ENCODE peak calls at places on chromosomes 6 and 20, in eight cellular contexts. W is dorsolateral prefrontal cortex; O is adrenal gland; K is fibroblast of lung; X is PC-9; V is brain microvascular endothelial cell; Q is substantia nigra; J is CD8-positive, alpha-beta memory T cell. D is an unnamed sample.
A peak's percentile ranks its signal among the peaks of the same experiment; 100 is the strongest.

GRCh38 chr20:14921546-14921945 is 584.1 kb upstream of the FLRT3 start:
- DNase-seq in Q (no peak), O (no peak), X (no peak), J (no peak), W (no peak), K (peak; percentile 73), V (no peak), D (peak; percentile 13)

GRCh38 chr20:7264137-7264536 is 496.7 kb downstream of the BMP2 start:
- DNase-seq in K (no peak), W (no peak), Q (no peak), J (no peak), V (no peak), O (no peak), X (no peak), D (no peak)

GRCh38 chr6:106556368-106556960 is 72.8 kb downstream of the RTN4IP1 start:
- DNase-seq in W (no peak), K (peak; percentile 68), Q (no peak), X (peak; percentile 49), V (no peak), J (peak; percentile 24), O (no peak), D (no peak)

GRCh38 chr20:43710370-43711044 is 16.3 kb downstream of the GTSF1L start:
- DNase-seq in W (no peak), K (no peak), V (no peak), X (no peak), Q (no peak), J (no peak), O (no peak), D (no peak)

GRCh38 chr6:90294614-90294988 is 2.0 kb downstream of the BACH2 start:
- DNase-seq in K (no peak), W (no peak), V (no peak), O (no peak), J (peak; percentile 58), Q (no peak), X (no peak), D (no peak)

GRCh38 chr20:8423482-8423881 is 291.4 kb downstream of the PLCB1 start:
- DNase-seq in V (no peak), J (no peak), O (no peak), X (no peak), Q (no peak), W (no peak), K (no peak), D (no peak)

GRCh38 chr6:151847064-151847463 is 39.6 kb downstream of the ESR1 start:
- DNase-seq in J (no peak), X (no peak), O (peak; percentile 5), Q (no peak), V (peak; percentile 54), W (no peak), K (peak; percentile 24), D (peak; percentile 43)

GRCh38 chr6:87714093-87714809 is 12.2 kb upstream of the AKIRIN2 start:
- DNase-seq in J (no peak), X (peak; percentile 79), O (no peak), V (peak; percentile 73), K (peak; percentile 88), W (no peak), Q (no peak), D (peak; percentile 89)

GRCh38 chr6:46056906-46057529 is 41.4 kb upstream of the CLIC5 start:
- DNase-seq in K (no peak), Q (no peak), O (no peak), J (no peak), X (no peak), V (peak; percentile 35), W (no peak), D (no peak)

GRCh38 chr6:44932651-44933091 is 395.5 kb upstream of the RUNX2 start:
- DNase-seq in X (no peak), K (no peak), O (no peak), J (peak; percentile 66), W (no peak), V (no peak), Q (no peak), D (no peak)

GRCh38 chr6:82365011-82365751 is 1.6 kb downstream of the TPBG start:
- DNase-seq in Q (no peak), J (peak; percentile 8), V (peak; percentile 6), W (no peak), K (peak; percentile 27), X (peak; percentile 79), O (peak; percentile 2), D (peak; percentile 35)

GRCh38 chr6:68256391-68256790 is 378.7 kb upstream of the ADGRB3 start:
- DNase-seq in W (no peak), O (no peak), Q (no peak), K (no peak), X (no peak), J (no peak), V (peak; percentile 22), D (no peak)

GRCh38 chr6:89562114-89562815 is 76.3 kb downstream of the LYRM2 start:
- DNase-seq in J (no peak), Q (peak; percentile 25), W (no peak), X (no peak), K (no peak), O (no peak), V (no peak), D (no peak)

GRCh38 chr6:121436966-121437756 is 1.7 kb downstream of the GJA1 start:
- DNase-seq in J (no peak), V (peak; percentile 48), Q (no peak), W (no peak), O (peak; percentile 66), K (peak; percentile 63), X (no peak), D (peak; percentile 33)

GRCh38 chr20:8790442-8791074 is 278.3 kb upstream of the PLCB4 start:
- DNase-seq in K (peak; percentile 70), V (peak; percentile 61), W (no peak), Q (peak; percentile 2), O (peak; percentile 48), X (no peak), J (no peak), D (no peak)

GRCh38 chr6:12171735-12172134 is 118.4 kb upstream of the EDN1 start:
- DNase-seq in O (no peak), J (no peak), V (no peak), Q (no peak), X (no peak), K (no peak), W (no peak), D (no peak)

GRCh38 chr6:163526356-163526755 is 111.8 kb downstream of the QKI start:
- DNase-seq in K (no peak), J (no peak), Q (no peak), W (no peak), V (no peak), O (no peak), X (no peak), D (peak; percentile 2)

GRCh38 chr6:104537185-104537584 is 322.5 kb downstream of the HACE1 start:
- DNase-seq in K (peak; percentile 68), J (no peak), W (no peak), Q (no peak), X (no peak), V (peak; percentile 14), O (no peak), D (peak; percentile 40)

GRCh38 chr6:13163161-13163944 is 165.0 kb downstream of the TBC1D7 start:
- DNase-seq in W (no peak), K (no peak), O (no peak), V (no peak), Q (no peak), J (no peak), X (no peak), D (no peak)

GRCh38 chr6:62013719-62014118 is 272.3 kb downstream of the KHDRBS2 start:
- DNase-seq in V (no peak), Q (no peak), K (no peak), O (no peak), J (no peak), W (no peak), X (no peak), D (no peak)
- H3K27ac ChIP-seq in V (no peak overlapping the region), Q (no peak overlapping the region), K (no peak overlapping the region), O (no peak overlapping the region), J (no peak overlapping the region), W (no peak overlapping the region), X (no peak overlapping the region), D (no peak overlapping the region)

GRCh38 chr6:126716012-126716411 is 376.1 kb downstream of the CENPW start:
- DNase-seq in J (no peak), V (no peak), W (no peak), K (no peak), X (no peak), O (no peak), Q (no peak), D (no peak)
- H3K27ac ChIP-seq in J (no peak overlapping the region), V (no peak overlapping the region), W (no peak overlapping the region), K (no peak overlapping the region), X (peak overlapping the region; percentile 89), O (no peak overlapping the region), Q (no peak overlapping the region), D (no peak overlapping the region)

GRCh38 chr6:158172001-158172400 is 3.9 kb downstream of the GTF2H5 start:
- DNase-seq in O (no peak), K (no peak), Q (no peak), V (no peak), J (no peak), X (no peak), W (no peak), D (no peak)

GRCh38 chr6:158168054-158168303 is at the start of gene SERAC1:
- DNase-seq in X (no peak), J (no peak), K (no peak), Q (no peak), W (no peak), O (no peak), V (no peak), D (no peak)

GRCh38 chr6:158174514-158174913 is 6.4 kb downstream of the GTF2H5 start:
- DNase-seq in K (peak; percentile 95), X (no peak), W (no peak), O (peak; percentile 60), Q (no peak), V (peak; percentile 84), J (no peak), D (peak; percentile 71)

GRCh38 chr6:158174024-158174423 is 5.9 kb downstream of the GTF2H5 start:
- DNase-seq in J (no peak), Q (no peak), X (no peak), V (no peak), O (no peak), K (no peak), W (no peak), D (no peak)

GRCh38 chr6:158170656-158171081 is 2.5 kb downstream of the GTF2H5 start:
- DNase-seq in Q (no peak), X (peak; percentile 72), J (no peak), V (peak; percentile 63), O (peak; percentile 58), K (peak; percentile 90), W (no peak), D (peak; percentile 82)
- H3K27ac ChIP-seq in Q (no peak overlapping the region), X (peak overlapping the region; percentile 68), J (no peak overlapping the region), V (peak overlapping the region; percentile 52), O (peak overlapping the region; percentile 28), K (peak overlapping the region; percentile 37), W (peak overlapping the region; percentile 80), D (peak overlapping the region; percentile 30)

GRCh38 chr6:85680388-85680787 is 37.7 kb upstream of the SYNCRIP start:
- DNase-seq in O (no peak), X (no peak), J (no peak), W (no peak), Q (no peak), K (no peak), V (no peak), D (no peak)

GRCh38 chr6:85684809-85685171 is 42.1 kb upstream of the SYNCRIP start:
- DNase-seq in K (no peak), O (no peak), X (no peak), V (no peak), W (no peak), Q (no peak), J (no peak), D (no peak)

GRCh38 chr6:85690071-85690470 is 47.4 kb upstream of the SYNCRIP start:
- DNase-seq in V (no peak), K (no peak), X (no peak), Q (no peak), O (no peak), W (no peak), J (no peak), D (no peak)

GRCh38 chr6:85684125-85684808 is 41.6 kb upstream of the SYNCRIP start:
- DNase-seq in V (no peak), K (no peak), Q (no peak), X (no peak), W (no peak), O (no peak), J (no peak), D (no peak)

GRCh38 chr6:85685713-85686112 is 43.0 kb upstream of the SYNCRIP start:
- DNase-seq in J (no peak), K (no peak), W (no peak), X (no peak), O (no peak), V (no peak), Q (no peak), D (no peak)
- H3K27ac ChIP-seq in J (no peak overlapping the region), K (no peak overlapping the region), W (no peak overlapping the region), X (no peak overlapping the region), O (no peak overlapping the region), V (no peak overlapping the region), Q (no peak overlapping the region), D (no peak overlapping the region)

D was measured in foreskin keratinocyte.